ENCODE peak calls at places on chromosomes 6 and 20, in five cellular contexts. O is heart left ventricle; Z is psoas muscle; Q is CD8-positive, alpha-beta memory T cell; J is sigmoid colon. M is an unnamed sample. For H3K4me1, the result is how much of the 10 kb centered on the place peaks cover.

GRCh38 chr20:33812673-33813462 is 1.7 kb downstream of the CHMP4B start:
- DNase-seq in J (no peak), Q (no peak), Z (no peak), O (no peak), M (no peak)

GRCh38 chr6:65182681-65183080 is 524.3 kb downstream of the EYS start:
- DNase-seq in Z (no peak), O (no peak), J (no peak), Q (no peak), M (no peak)

GRCh38 chr20:21702553-21703467 is 2.7 kb upstream of the PAX1 start:
- DNase-seq in J (peak), Z (peak), Q (no peak), O (peak), M (no peak)

GRCh38 chr6:113901482-113901881 is 44.3 kb downstream of the MARCKS start:
- DNase-seq in Q (no peak), J (no peak), O (no peak), Z (no peak), M (no peak)

GRCh38 chr6:39920147-39920546 is 14.1 kb downstream of the MOCS1 start:
- DNase-seq in Z (no peak), J (no peak), O (no peak), Q (no peak), M (no peak)

GRCh38 chr6:138226701-138227315 is 8.5 kb upstream of the PBOV1 start:
- DNase-seq in Q (no peak), O (no peak), Z (no peak), J (no peak), M (no peak)

GRCh38 chr6:36865835-36866234 is 8.8 kb downstream of the PPIL1 start:
- DNase-seq in Z (no peak), O (no peak), J (no peak), Q (no peak), M (no peak)

GRCh38 chr6:95576218-95576617 is 1.1 kb upstream of the MANEA start:
- DNase-seq in Z (no peak), J (no peak), O (no peak), Q (no peak), M (no peak)

GRCh38 chr20:39660965-39661364 is 698.8 kb downstream of the DHX35 start:
- DNase-seq in O (no peak), J (no peak), Z (no peak), Q (no peak), M (no peak)

GRCh38 chr6:125728739-125729138 is 20.7 kb upstream of the HEY2 start:
- DNase-seq in Q (no peak), Z (no peak), O (no peak), J (no peak), M (no peak)

GRCh38 chr6:111687652-111688051 is 82.0 kb upstream of the TRAF3IP2 start:
- DNase-seq in Z (no peak), J (no peak), O (no peak), Q (no peak), M (no peak)

GRCh38 chr20:62191781-62192559 is 9.1 kb downstream of the MTG2 start:
- DNase-seq in Z (peak), Q (no peak), O (peak), J (no peak), M (peak)

GRCh38 chr6:14601490-14601889 is 483.9 kb downstream of the CD83 start:
- DNase-seq in O (no peak), Q (no peak), J (no peak), Z (no peak), M (no peak)

GRCh38 chr6:122530440-122531046 is 58.9 kb upstream of the SERINC1 start:
- DNase-seq in J (no peak), Q (peak), Z (no peak), O (no peak), M (no peak)

GRCh38 chr6:108528878-108529277 is 31.8 kb upstream of the FOXO3 start:
- DNase-seq in J (no peak), O (no peak), Z (no peak), Q (no peak), M (no peak)

GRCh38 chr6:156175971-156176421 is 601.2 kb upstream of the ARID1B start:
- DNase-seq in Z (peak), J (peak), O (peak), Q (no peak), M (no peak)

GRCh38 chr6:71226151-71226550 is 62.5 kb upstream of the OGFRL1 start:
- DNase-seq in Z (no peak), Q (no peak), J (no peak), O (no peak), M (no peak)

GRCh38 chr6:154709621-154710020 is 23.6 kb upstream of the SCAF8 start:
- DNase-seq in J (no peak), O (no peak), Z (no peak), Q (no peak), M (no peak)

GRCh38 chr6:155216312-155217028 is 47.3 kb upstream of the CLDN20 start:
- DNase-seq in J (no peak), Q (no peak), O (no peak), Z (no peak), M (no peak)

GRCh38 chr20:18987781-18988360 is 174.3 kb downstream of the SCP2D1 start:
- DNase-seq in Q (no peak), J (no peak), Z (no peak), O (no peak), M (no peak)

GRCh38 chr6:170462366-170463020 is 90.6 kb downstream of the PSMB1 start:
- DNase-seq in O (peak), Z (no peak), J (no peak), Q (no peak), M (no peak)

GRCh38 chr20:45378191-45378590 is at the start of gene TP53TG5:
- DNase-seq in Z (no peak), Q (no peak), O (no peak), J (no peak), M (no peak)

GRCh38 chr20:23242104-23242503 is 108.5 kb upstream of the NXT1 start:
- DNase-seq in O (no peak), Q (no peak), Z (no peak), J (no peak), M (no peak)

GRCh38 chr6:129493396-129493902 is 216.5 kb downstream of the ARHGAP18 start:
- DNase-seq in J (no peak), Z (no peak), Q (no peak), O (no peak), M (no peak)

GRCh38 chr6:57173886-57174510 is 1.9 kb downstream of the BAG2 start:
- DNase-seq in Q (no peak), Z (no peak), J (no peak), O (no peak), M (no peak)

GRCh38 chr20:22576733-22577514 is 7.4 kb downstream of the FOXA2 start:
- DNase-seq in J (no peak), Q (no peak), O (no peak), Z (no peak), M (no peak)

GRCh38 chr20:23435675-23436539 is 3.6 kb upstream of the CSTL1 start:
- DNase-seq in O (no peak), Z (no peak), Q (no peak), J (no peak), M (no peak)

GRCh38 chr6:54428437-54428836 is 120.2 kb downstream of the TINAG start:
- DNase-seq in Z (no peak), J (no peak), O (no peak), Q (no peak), M (no peak)

GRCh38 chr20:14406495-14406894 is 69.1 kb upstream of the FLRT3 start:
- DNase-seq in Q (no peak), J (no peak), Z (no peak), O (no peak), M (no peak)

GRCh38 chr6:82083646-82084045 is 163.9 kb downstream of the IBTK start:
- DNase-seq in O (no peak), J (no peak), Q (no peak), Z (no peak), M (no peak)

GRCh38 chr6:82084324-82084920 is 163.1 kb downstream of the IBTK start:
- DNase-seq in Q (no peak), Z (no peak), O (no peak), J (no peak), M (no peak)

GRCh38 chr6:82085701-82086100 is 161.8 kb downstream of the IBTK start:
- DNase-seq in Z (no peak), J (no peak), Q (no peak), O (no peak), M (no peak)

GRCh38 chr6:82088978-82089855 is 158.3 kb downstream of the IBTK start:
- DNase-seq in Z (no peak), Q (no peak), J (no peak), O (no peak), M (no peak)

DNA sequence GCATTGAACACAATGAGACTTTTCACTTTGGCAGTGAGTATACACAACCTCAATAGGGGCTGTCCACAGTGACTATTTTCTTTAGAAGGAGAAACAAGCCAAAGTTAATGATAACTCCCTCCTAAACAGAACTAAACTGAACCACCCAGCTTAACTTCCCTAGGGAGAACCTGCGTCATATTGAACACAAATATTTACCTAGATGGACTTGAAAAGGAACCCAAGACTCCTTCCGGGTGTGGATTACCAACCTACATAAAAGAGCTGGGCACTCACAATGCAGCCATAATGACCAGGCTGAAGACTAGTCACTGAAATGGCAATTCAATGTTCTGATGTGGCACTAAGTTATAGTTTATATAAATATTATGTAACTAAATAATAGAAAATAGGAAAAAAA is 160.6 kb downstream of the IBTK start:
- DNase-seq in Q (no peak), O (no peak), Z (no peak), J (no peak), M (no peak)
- H3K4me3 ChIP-seq in Q (no peak), O (no peak), Z (no peak), J (no peak), M (no peak)

DNA sequence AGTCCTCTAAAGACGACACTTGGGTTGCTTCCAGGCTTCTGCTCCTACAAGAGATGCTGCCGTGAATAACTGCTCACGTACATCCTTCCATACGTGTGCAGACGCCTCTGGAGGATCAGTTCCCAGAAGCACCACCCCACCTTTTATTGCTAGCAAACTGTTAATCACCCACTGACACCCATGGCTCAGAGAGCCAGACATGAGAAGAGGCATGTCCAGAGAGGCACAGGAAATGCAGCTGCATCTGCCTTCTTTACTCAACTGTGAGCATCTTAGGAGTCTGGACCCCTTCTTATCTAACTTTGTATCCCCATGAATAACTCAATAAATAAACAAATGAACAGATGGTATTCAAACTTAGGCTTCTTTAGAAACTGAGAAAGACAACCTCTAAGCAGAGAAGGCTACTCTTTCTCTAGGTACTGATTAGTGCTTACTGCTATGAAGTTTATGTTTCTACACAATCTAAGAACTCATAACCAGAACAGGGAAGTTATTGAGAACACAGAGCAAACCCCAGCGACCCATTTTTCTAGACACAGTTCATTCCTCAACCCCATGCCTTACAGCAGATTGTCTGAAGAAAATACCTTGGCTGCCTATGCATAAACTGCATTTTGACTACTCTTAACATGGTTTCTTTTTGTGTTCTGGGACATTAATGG is 228.7 kb upstream of the RREB1 start:
- DNase-seq in Z (no peak), Q (no peak), J (no peak), O (no peak), M (no peak)
- H3K4me1 ChIP-seq in Z (under half), Q (under half), J (under half), O (under half), M (under half)

GRCh38 chr6:141110486-141110885 is 1022.2 kb upstream of the GJE1 start:
- DNase-seq in J (no peak), O (no peak), Z (no peak), Q (no peak), M (no peak)
- H3K27ac ChIP-seq in J (no peak), O (no peak), Z (no peak), Q (no peak), M (no peak)

DNA sequence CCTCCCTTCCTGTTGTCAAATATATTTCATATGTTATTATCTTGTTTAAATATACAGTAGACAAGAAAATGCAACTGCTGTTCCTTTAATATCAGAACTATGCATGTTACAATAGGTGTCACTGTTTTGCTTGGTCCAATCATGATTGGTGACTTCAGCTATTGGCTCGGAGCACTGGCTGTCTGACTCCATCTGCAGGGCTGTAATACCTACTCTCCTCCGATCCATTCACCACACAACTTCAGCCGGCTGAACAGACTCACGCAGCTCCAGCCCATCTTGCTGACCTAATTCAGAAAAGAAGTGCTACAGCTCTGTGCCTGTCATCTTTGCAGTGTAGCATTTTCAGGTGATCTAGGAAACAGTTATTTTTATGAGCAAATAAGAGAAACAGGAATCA is at the start of gene BTBD3:
- DNase-seq in O (peak), Z (peak), Q (no peak), J (peak), M (no peak)
- H3K4me3 ChIP-seq in O (peak), Z (peak), Q (no peak), J (peak), M (no peak)

GRCh38 chr20:5657190-5657872 is 92.9 kb upstream of the SHLD1 start:
- DNase-seq in J (peak), O (peak), Q (no peak), Z (peak), M (peak)

GRCh38 chr20:5656136-5656535 is 94.1 kb upstream of the SHLD1 start:
- DNase-seq in Z (no peak), J (no peak), O (no peak), Q (no peak), M (no peak)

GRCh38 chr20:5652626-5653573 is 97.3 kb upstream of the SHLD1 start:
- DNase-seq in O (no peak), Q (no peak), Z (no peak), J (no peak), M (peak)

GRCh38 chr20:5657873-5658200 is 92.4 kb upstream of the SHLD1 start:
- DNase-seq in Q (no peak), J (no peak), Z (no peak), O (no peak), M (no peak)

GRCh38 chr20:5654557-5654956 is 95.6 kb upstream of the SHLD1 start:
- DNase-seq in Q (no peak), O (no peak), Z (no peak), J (no peak), M (no peak)
- H3K4me1 ChIP-seq in Q (under half), O (under half), Z (under half), J (under half), M (half or more)

GRCh38 chr6:13484827-13485226 is 2.6 kb downstream of the GFOD1 start:
- DNase-seq in J (no peak), Z (no peak), O (no peak), Q (no peak), M (no peak)

GRCh38 chr6:13485303-13485702 is 2.1 kb downstream of the GFOD1 start:
- DNase-seq in Z (no peak), O (no peak), Q (no peak), J (no peak), M (no peak)

GRCh38 chr6:13485923-13486557 is 1.4 kb downstream of the GFOD1 start:
- DNase-seq in O (peak), Z (peak), J (peak), Q (no peak), M (no peak)

GRCh38 chr6:13486679-13487121 is 700 bp downstream of the GFOD1 start:
- DNase-seq in O (peak), Q (peak), Z (peak), J (peak), M (peak)

DNA sequence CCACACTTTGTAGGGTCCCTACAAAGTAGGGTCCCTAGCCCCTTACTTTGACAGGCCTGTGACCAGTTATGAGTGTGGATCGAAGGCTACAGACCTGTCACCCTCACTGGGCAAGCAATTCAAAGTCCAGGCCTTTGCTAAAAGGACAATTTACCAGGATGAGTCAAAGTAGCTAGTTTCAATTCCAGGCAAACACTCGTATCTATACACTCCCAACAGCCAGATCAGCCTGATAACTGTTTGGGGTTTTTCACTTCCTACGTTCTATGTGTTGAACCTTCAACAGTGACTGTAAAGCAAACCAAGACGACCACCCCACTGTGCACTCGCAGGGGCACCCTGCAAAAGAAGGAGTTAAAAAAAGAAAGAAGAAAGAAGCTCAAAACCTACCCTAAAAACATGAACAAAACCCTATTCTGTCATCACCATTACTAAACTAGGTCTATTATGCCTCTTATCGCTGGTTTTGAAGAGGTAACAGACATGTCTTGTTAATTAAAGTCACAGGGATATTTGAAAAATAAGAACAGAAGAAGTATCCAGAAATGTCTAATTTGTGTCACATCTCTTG is 3.2 kb downstream of the GFOD1 start:
- DNase-seq in Q (no peak), J (no peak), Z (no peak), O (no peak), M (no peak)
- H3K27ac ChIP-seq in Q (no peak), J (no peak), Z (peak), O (no peak), M (peak)

GRCh38 chr6:45445364-45445748 is 67.6 kb upstream of the SUPT3H start:
- DNase-seq in Q (no peak), O (no peak), J (no peak), Z (no peak), M (no peak)
- H3K4me3 ChIP-seq in Q (no peak), O (peak), J (no peak), Z (peak), M (no peak)

GRCh38 chr20:59149678-59150504 is 13.7 kb upstream of the ZNF831 start:
- DNase-seq in Z (no peak), Q (peak), J (no peak), O (peak), M (peak)
- H3K4me1 ChIP-seq in Z (under half), Q (half or more), J (under half), O (half or more), M (under half)